ENCODE peak calls at places on chromosomes 12 and 14, in four cellular contexts. J is H9, X is neuronal stem cell, H is mesenchymal stem cell. K is an unnamed sample.

GRCh38 chr12:89497467-89497866 is 27.1 kb downstream of the GALNT4 start:
- DNase-seq in J (no peak), X (no peak), H (peak; percentile 31), K (no peak)

GRCh38 chr14:102891556-102891955 is 30.9 kb upstream of the AMN start:
- DNase-seq in J (no peak), X (no peak), H (peak; percentile 80), K (no peak)

GRCh38 chr14:94355191-94355794 is 32.2 kb upstream of the SERPINA6 start:
- DNase-seq in J (peak; percentile 71), X (peak; percentile 27), H (no peak), K (peak; percentile 51)

GRCh38 chr14:20607617-20608016 is 16.4 kb upstream of the RNASE12 start:
- DNase-seq in J (no peak), X (no peak), H (no peak), K (no peak)

GRCh38 chr14:70724944-70725343 is 83.2 kb downstream of the TTC9 start:
- DNase-seq in J (no peak), X (no peak), H (no peak), K (no peak)

GRCh38 chr12:75341873-75342272 is 7.4 kb downstream of the GLIPR1L1 start:
- DNase-seq in J (no peak), X (no peak), H (no peak), K (peak; percentile 86)

GRCh38 chr12:129877383-129877782 is 26.4 kb downstream of the TMEM132D start:
- DNase-seq in J (no peak), X (no peak), H (no peak), K (no peak)

GRCh38 chr12:15350643-15351042 is 28.3 kb downstream of the PTPRO start:
- DNase-seq in J (no peak), X (no peak), H (no peak), K (no peak)

GRCh38 chr12:71744522-71745300 is 10.0 kb upstream of the RAB21 start:
- DNase-seq in J (no peak), X (no peak), H (no peak), K (no peak)

GRCh38 chr12:4268549-4269181 is 4.9 kb upstream of the CCND2 start:
- DNase-seq in J (no peak), X (no peak), H (peak; percentile 34), K (no peak)

GRCh38 chr14:25090716-25091454 is 40.9 kb upstream of the STXBP6 start:
- DNase-seq in J (no peak), X (peak; percentile 17), H (peak; percentile 39), K (peak; percentile 65)

GRCh38 chr12:115840159-115840558 is 437.3 kb downstream of the MED13L start:
- DNase-seq in J (no peak), X (no peak), H (no peak), K (peak; percentile 69)

GRCh38 chr14:55071051-55071450 is 19.6 kb downstream of the MAPK1IP1L start:
- DNase-seq in J (no peak), X (no peak), H (peak; percentile 47), K (peak; percentile 72)

GRCh38 chr14:55066223-55066622 is 14.8 kb downstream of the MAPK1IP1L start:
- DNase-seq in J (no peak), X (no peak), H (no peak), K (no peak)

GRCh38 chr14:55062517-55063351 is 11.3 kb downstream of the MAPK1IP1L start:
- DNase-seq in J (no peak), X (no peak), H (no peak), K (no peak)

GRCh38 chr14:55065411-55065810 is 14.0 kb downstream of the MAPK1IP1L start:
- DNase-seq in J (no peak), X (no peak), H (no peak), K (no peak)
- H3K4me1 ChIP-seq in J (no peaks in the 10 kb centered on the region), X (no peaks in the 10 kb centered on the region), H (no peaks in the 10 kb centered on the region), K (no peaks in the 10 kb centered on the region)

GRCh38 chr12:110931315-110931728 is 10.9 kb upstream of the MYL2 start:
- DNase-seq in J (peak; percentile 69), X (no peak), H (no peak), K (peak; percentile 66)

GRCh38 chr12:110935588-110935987 is 15.2 kb upstream of the MYL2 start:
- DNase-seq in J (peak; percentile 9), X (no peak), H (no peak), K (peak; percentile 20)

GRCh38 chr12:110934093-110934852 is 13.9 kb upstream of the MYL2 start:
- DNase-seq in J (peak; percentile 82), X (no peak), H (no peak), K (peak; percentile 72)

GRCh38 chr12:110932048-110932447 is 11.7 kb upstream of the MYL2 start:
- DNase-seq in J (peak; percentile 62), X (no peak), H (no peak), K (peak; percentile 67)

GRCh38 chr12:110933326-110933974 is 13.1 kb upstream of the MYL2 start:
- DNase-seq in J (peak; percentile 27), X (no peak), H (no peak), K (no peak)
- H2BK120ac ChIP-seq in J (no peak overlapping the region), X (no peak overlapping the region), H (no peak overlapping the region), K (peak overlapping the region; percentile 37)

GRCh38 chr12:54419088-54419887 is at the start of gene ITGA5:
- DNase-seq in J (peak; percentile 70), X (peak; percentile 48), H (peak; percentile 89), K (peak; percentile 74)

GRCh38 chr12:54418441-54419087 is 502 bp downstream of the ITGA5 start:
- DNase-seq in J (no peak), X (no peak), H (no peak), K (no peak)

GRCh38 chr12:54421873-54422250 is 2.8 kb upstream of the ITGA5 start:
- DNase-seq in J (no peak), X (no peak), H (peak; percentile 32), K (no peak)

GRCh38 chr12:54420766-54421144 is 1.7 kb upstream of the ITGA5 start:
- DNase-seq in J (no peak), X (no peak), H (peak; percentile 36), K (peak; percentile 65)

GRCh38 chr12:54421175-54421872 is 2.3 kb upstream of the ITGA5 start:
- DNase-seq in J (no peak), X (no peak), H (peak; percentile 30), K (no peak)
- H2BK12ac ChIP-seq in J (no peak overlapping the region), X (no peak overlapping the region), H (peak overlapping the region; percentile 95), K (peak overlapping the region; percentile 54)

DNA sequence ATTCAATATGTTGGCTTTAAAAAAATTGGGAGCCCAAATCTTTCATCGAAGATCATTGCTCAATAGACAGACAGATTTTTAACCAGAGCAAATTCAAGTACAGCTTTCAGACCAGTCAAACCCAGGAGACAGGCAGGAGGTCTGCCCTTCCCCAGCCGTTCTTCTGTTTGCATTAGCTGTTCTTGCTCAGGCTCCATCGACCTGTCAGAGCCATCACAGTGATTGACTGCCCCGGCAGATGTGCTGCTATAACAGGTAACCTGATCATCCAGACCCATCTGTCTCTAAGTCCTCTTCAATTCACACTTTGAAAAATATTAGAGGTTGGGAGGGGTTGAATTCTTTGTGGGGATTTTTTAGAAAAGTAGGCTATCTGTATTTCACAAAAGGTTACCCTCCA is 453.5 kb downstream of the FOXG1 start:
- DNase-seq in J (no peak), X (no peak), H (no peak), K (no peak)
- H3K4me1 ChIP-seq in J (no peaks in the 10 kb centered on the region), X (peaks cover 6% of the 10 kb centered on the region), H (no peaks in the 10 kb centered on the region), K (no peaks in the 10 kb centered on the region)

GRCh38 chr12:45232771-45233372 is 17.0 kb downstream of the ANO6 start:
- DNase-seq in J (peak; percentile 70), X (no peak), H (peak; percentile 99), K (peak; percentile 92)

GRCh38 chr12:45234134-45234865 is 18.4 kb downstream of the ANO6 start:
- DNase-seq in J (peak; percentile 79), X (peak; percentile 53), H (peak; percentile 98), K (peak; percentile 84)

GRCh38 chr12:45235087-45236025 is 19.5 kb downstream of the ANO6 start:
- DNase-seq in J (peak; percentile 80), X (no peak), H (peak; percentile 90), K (peak; percentile 89)

GRCh38 chr12:45232146-45232731 is 16.3 kb downstream of the ANO6 start:
- DNase-seq in J (no peak), X (no peak), H (peak; percentile 50), K (no peak)

GRCh38 chr12:45231515-45232145 is 15.7 kb downstream of the ANO6 start:
- DNase-seq in J (no peak), X (no peak), H (peak; percentile 73), K (no peak)
- H2BK120ac ChIP-seq in J (no peak overlapping the region), X (no peak overlapping the region), H (no peak overlapping the region), K (no peak overlapping the region)

GRCh38 chr14:96083667-96084320 is 44.6 kb downstream of the C14orf132 start:
- DNase-seq in J (no peak), X (no peak), H (no peak), K (peak; percentile 18)
- H2BK12ac ChIP-seq in J (no peak overlapping the region), X (no peak overlapping the region), H (no peak overlapping the region), K (no peak overlapping the region)

GRCh38 chr12:104689630-104690029 is 232.9 kb downstream of the CHST11 start:
- DNase-seq in J (no peak), X (no peak), H (no peak), K (no peak)
- H3K4me1 ChIP-seq in J (no peaks in the 10 kb centered on the region), X (no peaks in the 10 kb centered on the region), H (peaks cover 1% of the 10 kb centered on the region), K (peaks cover 3% of the 10 kb centered on the region)

GRCh38 chr14:22188346-22188745 is 400.7 kb downstream of the DAD1 start:
- DNase-seq in J (no peak), X (no peak), H (no peak), K (no peak)
- H2BK120ac ChIP-seq in J (no peak overlapping the region), X (no peak overlapping the region), H (no peak overlapping the region), K (no peak overlapping the region)

GRCh38 chr14:99272669-99273024 is 650 bp upstream of the BCL11B start:
- DNase-seq in J (no peak), X (no peak), H (no peak), K (no peak)

GRCh38 chr14:99273025-99273723 is 1.2 kb upstream of the BCL11B start:
- DNase-seq in J (peak; percentile 84), X (no peak), H (no peak), K (no peak)

GRCh38 chr14:99274346-99275221 is 2.6 kb upstream of the BCL11B start:
- DNase-seq in J (peak; percentile 97), X (peak; percentile 90), H (peak; percentile 46), K (no peak)

GRCh38 chr14:99275222-99275584 is 3.2 kb upstream of the BCL11B start:
- DNase-seq in J (no peak), X (no peak), H (no peak), K (no peak)

GRCh38 chr14:99273724-99274345 is 1.8 kb upstream of the BCL11B start:
- DNase-seq in J (no peak), X (no peak), H (no peak), K (no peak)
- H2BK12ac ChIP-seq in J (no peak overlapping the region), X (peak overlapping the region; percentile 16), H (no peak overlapping the region), K (no peak overlapping the region)